ENCODE peak calls at places on chromosomes 1 and 21, in six cellular contexts. J, O, Y, S, D and T are unnamed samples.

GRCh38 chr1:43463461-43463860 is 9.7 kb upstream of the HYI start:
- DNase-seq in J (no peak), O (no peak), Y (no peak), S (no peak), D (no peak), T (no peak)

GRCh38 chr1:183989078-183989577 is 48.4 kb downstream of the COLGALT2 start:
- DNase-seq in J (peak; percentile 16), O (no peak), Y (no peak), S (peak; percentile 81), D (peak; percentile 73), T (peak; percentile 66)

GRCh38 chr1:5724847-5725246 is 267.4 kb downstream of the NPHP4 start:
- DNase-seq in J (peak; percentile 27), O (no peak), Y (no peak), S (no peak), D (no peak), T (no peak)

GRCh38 chr1:118300808-118301207 is 115.8 kb upstream of the SPAG17 start:
- DNase-seq in J (no peak), O (no peak), Y (peak; percentile 60), S (no peak), D (no peak), T (no peak)

GRCh38 chr1:84892657-84893618 is at the start of gene LPAR3:
- DNase-seq in J (peak; percentile 56), O (no peak), Y (peak; percentile 91), S (no peak), D (peak; percentile 35), T (no peak)

GRCh38 chr1:10415211-10415930 is 14.9 kb upstream of the CENPS start:
- DNase-seq in J (no peak), O (no peak), Y (peak; percentile 21), S (peak; percentile 66), D (no peak), T (peak; percentile 70)

GRCh38 chr1:63662846-63663245 is 69.6 kb downstream of the PGM1 start:
- DNase-seq in J (no peak), O (no peak), Y (peak; percentile 39), S (peak; percentile 85), D (peak; percentile 94), T (no peak)

GRCh38 chr1:86152887-86153286 is 3.7 kb downstream of the COL24A1 start:
- DNase-seq in J (no peak), O (no peak), Y (no peak), S (no peak), D (no peak), T (no peak)

GRCh38 chr1:190904091-190904695 is 426.5 kb upstream of the BRINP3 start:
- DNase-seq in J (no peak), O (no peak), Y (no peak), S (peak; percentile 82), D (peak; percentile 72), T (no peak)

GRCh38 chr1:185816460-185816859 is 82.3 kb downstream of the HMCN1 start:
- DNase-seq in J (no peak), O (no peak), Y (no peak), S (peak; percentile 47), D (no peak), T (no peak)

GRCh38 chr1:85445906-85446305 is 19.1 kb downstream of the DDAH1 start:
- DNase-seq in J (no peak), O (no peak), Y (no peak), S (peak; percentile 37), D (peak; percentile 64), T (no peak)

GRCh38 chr1:201111156-201111555 is 1.1 kb downstream of the CACNA1S start:
- DNase-seq in J (no peak), O (no peak), Y (no peak), S (no peak), D (no peak), T (no peak)

GRCh38 chr1:3063379-3064295 is 5.4 kb upstream of the PRDM16 start:
- DNase-seq in J (peak; percentile 11), O (no peak), Y (peak; percentile 48), S (no peak), D (no peak), T (peak; percentile 63)

GRCh38 chr1:6265173-6265572 is 4.3 kb upstream of the GPR153 start:
- DNase-seq in J (no peak), O (no peak), Y (no peak), S (no peak), D (no peak), T (no peak)

GRCh38 chr1:63679076-63679475 is 85.9 kb downstream of the PGM1 start:
- DNase-seq in J (no peak), O (no peak), Y (no peak), S (peak; percentile 69), D (no peak), T (no peak)

GRCh38 chr1:30618335-30618747 is 105.0 kb downstream of the MATN1 start:
- DNase-seq in J (no peak), O (no peak), Y (no peak), S (peak; percentile 25), D (peak; percentile 88), T (no peak)

GRCh38 chr1:26417111-26417510 is 6.5 kb downstream of the LIN28A start:
- DNase-seq in J (peak; percentile 72), O (no peak), Y (peak; percentile 96), S (peak; percentile 50), D (peak; percentile 66), T (peak; percentile 72)

GRCh38 chr1:152252157-152252556 is 28.2 kb upstream of the HRNR start:
- DNase-seq in J (no peak), O (no peak), Y (no peak), S (peak; percentile 75), D (peak; percentile 78), T (no peak)

GRCh38 chr1:47582891-47583608 is 145.2 kb downstream of the FOXD2 start:
- DNase-seq in J (no peak), O (no peak), Y (no peak), S (peak; percentile 12), D (peak; percentile 89), T (peak; percentile 58)

GRCh38 chr1:19682901-19683300 is 18.2 kb downstream of the HTR6 start:
- DNase-seq in J (no peak), O (no peak), Y (no peak), S (no peak), D (no peak), T (no peak)

GRCh38 chr1:27102134-27102706 is 52.7 kb downstream of the SLC9A1 start:
- DNase-seq in J (no peak), O (no peak), Y (no peak), S (no peak), D (no peak), T (no peak)

DNA sequence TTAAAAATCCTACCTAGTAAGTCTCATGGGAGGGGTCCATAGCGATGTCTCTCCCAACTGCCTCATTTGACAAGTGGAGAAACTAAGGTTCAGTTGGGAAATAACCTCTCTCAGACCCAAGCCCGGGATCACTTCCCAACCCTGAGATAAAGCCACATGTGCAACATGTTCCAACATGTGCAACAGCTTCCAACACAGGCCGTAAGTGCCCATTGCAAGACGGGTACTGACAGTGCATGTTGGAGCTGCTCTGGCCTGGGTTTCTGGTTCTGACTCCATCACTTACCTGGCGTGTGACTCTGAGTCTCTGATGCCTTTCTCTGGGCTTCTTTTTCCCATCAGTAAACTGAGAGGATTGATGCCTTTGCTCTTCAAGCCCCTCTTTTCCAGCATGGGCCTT is 38.0 kb upstream of the FOXO6 start:
- DNase-seq in J (no peak), O (no peak), Y (no peak), S (no peak), D (peak; percentile 68), T (no peak)
- TF ChIP-seq CTCF in J (no peak), O (no peak), Y (no peak), S (no peak), D (no peak), T (no peak)

GRCh38 chr1:39404876-39405275 is 86.6 kb upstream of the BMP8A start:
- DNase-seq in J (no peak), O (no peak), Y (no peak), S (no peak), D (no peak), T (no peak)
- H3K4me1 ChIP-seq in J (peaks cover 41% of the 10 kb centered on the region), O (peaks cover 23% of the 10 kb centered on the region), Y (peaks cover 15% of the 10 kb centered on the region), S (peaks cover 27% of the 10 kb centered on the region), D (peaks cover 35% of the 10 kb centered on the region), T (peaks cover 31% of the 10 kb centered on the region)

DNA sequence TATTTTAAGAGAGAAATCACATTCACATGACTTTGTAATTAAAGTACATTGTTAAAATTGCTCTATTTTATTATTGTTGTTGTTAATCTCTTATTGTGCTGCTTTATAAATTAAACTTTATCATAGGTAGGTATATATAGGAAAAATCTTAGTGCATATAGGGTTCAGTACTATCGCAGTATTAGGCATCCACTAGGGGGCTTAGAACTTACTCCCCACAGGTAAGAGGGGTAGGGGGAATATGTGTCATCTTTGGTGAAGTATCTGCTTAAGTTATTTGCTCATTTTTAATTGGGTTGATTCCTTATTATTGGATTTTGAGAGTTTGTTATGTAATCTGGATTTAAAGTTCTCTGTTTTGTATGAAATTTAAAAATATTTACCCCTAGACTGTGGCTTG is 385.2 kb downstream of the DUSP10 start:
- DNase-seq in J (no peak), O (no peak), Y (peak; percentile 50), S (no peak), D (no peak), T (no peak)
- TF ChIP-seq CTCF in J (no peak), O (no peak), Y (peak; percentile 54), S (peak; percentile 12), D (peak; percentile 2), T (no peak)

GRCh38 chr21:44874240-44874496 is 678 bp upstream of the PTTG1IP start:
- DNase-seq in J (no peak), O (no peak), Y (no peak), S (no peak), D (no peak), T (no peak)
- H3K4me1 ChIP-seq in J (peaks cover 35% of the 10 kb centered on the region), O (peaks cover 32% of the 10 kb centered on the region), Y (peaks cover 24% of the 10 kb centered on the region), S (peaks cover 20% of the 10 kb centered on the region), D (peaks cover 48% of the 10 kb centered on the region), T (peaks cover 13% of the 10 kb centered on the region)

DNA sequence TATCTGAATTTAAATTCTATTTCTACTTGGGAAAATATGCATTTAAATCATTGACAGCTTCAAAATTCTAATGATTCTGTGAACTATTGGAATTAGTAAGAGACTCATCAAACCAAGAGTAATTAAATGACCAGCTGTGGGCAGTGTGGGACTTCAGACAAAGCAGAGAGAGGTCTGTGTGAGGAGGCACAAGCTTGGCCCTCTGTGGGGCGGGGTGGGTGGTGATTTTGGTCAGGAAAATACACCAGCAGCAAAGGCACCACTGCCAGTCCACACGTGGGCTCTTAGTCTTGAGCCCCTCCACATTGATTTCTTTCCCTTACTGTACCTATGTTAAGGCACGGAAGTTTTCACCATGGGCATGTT is 39.2 kb upstream of the RAB4A start:
- DNase-seq in J (no peak), O (no peak), Y (no peak), S (no peak), D (no peak), T (no peak)
- TF ChIP-seq CTCF in J (no peak), O (no peak), Y (peak; percentile 49), S (no peak), D (peak; percentile 33), T (no peak)